ENCODE peak calls at places on chromosomes 16 and 17, in four cellular contexts. V is heart left ventricle, S is uterus, I is tibial nerve. C is an unnamed sample.

GRCh38 chr16:67833035-67833417 is 9.1 kb upstream of the THAP11 start:
- DNase-seq in V (no peak), S (no peak), I (no peak), C (no peak)

GRCh38 chr17:82902972-82903874 is 63.4 kb upstream of the ZNF750 start:
- DNase-seq in V (no peak), S (no peak), I (no peak), C (no peak)

GRCh38 chr16:11585460-11586374 is 1.0 kb downstream of the LITAF start:
- DNase-seq in V (no peak), S (peak; percentile 35), I (no peak), C (peak; percentile 72)

GRCh38 chr17:14730821-14731220 is 429.9 kb downstream of the HS3ST3B1 start:
- DNase-seq in V (no peak), S (no peak), I (no peak), C (no peak)

GRCh38 chr16:84562174-84562815 is 55.6 kb downstream of the COTL1 start:
- DNase-seq in V (no peak), S (no peak), I (no peak), C (no peak)

GRCh38 chr17:7552621-7553051 is 3.8 kb downstream of the TNFSF12 start:
- DNase-seq in V (no peak), S (no peak), I (peak; percentile 42), C (no peak)

GRCh38 chr16:29769507-29769906 is 8.5 kb upstream of the ZG16 start:
- DNase-seq in V (no peak), S (no peak), I (no peak), C (no peak)

GRCh38 chr16:30335598-30336474 is 19.3 kb downstream of the CD2BP2 start:
- DNase-seq in V (peak; percentile 32), S (no peak), I (no peak), C (no peak)

GRCh38 chr17:61474235-61474927 is 22.2 kb downstream of the TBX4 start:
- DNase-seq in V (no peak), S (peak; percentile 8), I (no peak), C (no peak)

GRCh38 chr16:51156836-51157235 is 5.8 kb upstream of the SALL1 start:
- DNase-seq in V (no peak), S (no peak), I (no peak), C (no peak)

GRCh38 chr16:25690563-25691143 is 1.1 kb upstream of the HS3ST4 start:
- DNase-seq in V (no peak), S (no peak), I (no peak), C (no peak)

GRCh38 chr16:1997591-1998359 is 8.0 kb downstream of the SYNGR3 start:
- DNase-seq in V (no peak), S (peak; percentile 50), I (no peak), C (no peak)

GRCh38 chr16:22323998-22324786 is 27.0 kb downstream of the POLR3E start:
- DNase-seq in V (no peak), S (no peak), I (no peak), C (no peak)

GRCh38 chr16:82181456-82182185 is 11.6 kb upstream of the MPHOSPH6 start:
- DNase-seq in V (no peak), S (no peak), I (no peak), C (no peak)

GRCh38 chr17:2398655-2399571 is 1.9 kb downstream of the MNT start:
- DNase-seq in V (peak; percentile 61), S (peak; percentile 74), I (no peak), C (no peak)

GRCh38 chr17:5694507-5694906 is 110.2 kb upstream of the NLRP1 start:
- DNase-seq in V (no peak), S (no peak), I (no peak), C (no peak)

GRCh38 chr17:15442316-15443185 is 24.9 kb downstream of the CDRT4 start:
- DNase-seq in V (no peak), S (no peak), I (no peak), C (no peak)

DNA sequence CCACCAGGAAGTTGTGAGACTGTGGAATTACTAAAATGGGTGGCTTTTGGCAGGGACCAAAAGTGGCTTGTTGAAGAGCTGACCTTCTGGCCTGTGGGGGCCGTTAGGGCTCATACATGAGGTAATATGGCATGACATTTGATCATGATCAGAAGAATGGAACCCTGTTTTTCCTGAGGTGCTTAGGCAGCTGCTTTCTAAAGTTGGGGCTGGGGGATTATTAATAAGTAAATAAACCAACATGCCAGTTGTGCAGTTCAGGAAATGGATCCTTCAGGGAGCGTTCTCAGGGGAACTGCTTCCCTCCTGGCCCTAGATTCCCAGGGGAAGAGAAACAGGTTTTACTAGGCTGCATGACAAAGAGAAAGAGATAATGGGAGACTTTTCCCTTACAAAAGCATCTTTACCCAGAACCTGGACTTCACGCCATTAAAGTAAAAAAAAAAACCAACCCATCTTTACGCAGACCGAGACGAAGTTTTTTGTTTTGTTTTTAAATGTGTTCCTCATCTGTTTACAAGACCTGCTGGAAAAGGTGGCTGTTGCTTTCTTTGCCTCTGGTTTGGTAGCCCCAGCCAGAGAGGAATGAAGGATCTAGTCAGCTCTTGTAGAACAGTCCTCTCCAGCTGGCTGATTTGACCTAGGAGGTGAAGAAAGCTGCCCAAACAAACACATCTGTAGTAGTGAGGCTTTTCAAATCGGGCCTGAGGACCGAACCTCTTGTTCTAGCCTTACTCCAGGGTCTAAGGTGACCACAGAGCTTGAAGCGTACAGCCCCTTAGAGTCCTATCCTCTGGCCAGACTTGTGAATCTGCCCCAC is 22.7 kb downstream of the YPEL2 start:
- DNase-seq in V (no peak), S (no peak), I (no peak), C (no peak)
- H3K4me1 ChIP-seq in V (peaks cover 51% of the 10 kb centered on the region), S (peaks cover 6% of the 10 kb centered on the region), I (peaks cover 100% of the 10 kb centered on the region), C (peaks cover 89% of the 10 kb centered on the region)

GRCh38 chr17:75840779-75841123 is 3.5 kb downstream of the UNC13D start:
- DNase-seq in V (no peak), S (no peak), I (no peak), C (no peak)

GRCh38 chr17:75837899-75838298 is 6.3 kb downstream of the UNC13D start:
- DNase-seq in V (no peak), S (no peak), I (no peak), C (no peak)

GRCh38 chr17:75838410-75838809 is 5.8 kb downstream of the UNC13D start:
- DNase-seq in V (no peak), S (no peak), I (no peak), C (no peak)

GRCh38 chr17:75842411-75842810 is 1.8 kb downstream of the UNC13D start:
- DNase-seq in V (no peak), S (no peak), I (no peak), C (no peak)

GRCh38 chr17:75839942-75840778 is 4.0 kb downstream of the UNC13D start:
- DNase-seq in V (no peak), S (no peak), I (no peak), C (no peak)
- H3K4me3 ChIP-seq in V (no peak overlapping the region), S (no peak overlapping the region), I (no peak overlapping the region), C (no peak overlapping the region)

GRCh38 chr17:48486557-48486956 is 44.3 kb downstream of the HOXB1 start:
- DNase-seq in V (no peak), S (no peak), I (no peak), C (no peak)
- H3K4me1 ChIP-seq in V (no peaks in the 10 kb centered on the region), S (no peaks in the 10 kb centered on the region), I (peaks cover 11% of the 10 kb centered on the region), C (no peaks in the 10 kb centered on the region)

GRCh38 chr17:78184868-78185267 is 2.0 kb downstream of the TK1 start:
- DNase-seq in V (no peak), S (no peak), I (no peak), C (no peak)
- H3K4me3 ChIP-seq in V (no peak overlapping the region), S (no peak overlapping the region), I (no peak overlapping the region), C (no peak overlapping the region)

DNA sequence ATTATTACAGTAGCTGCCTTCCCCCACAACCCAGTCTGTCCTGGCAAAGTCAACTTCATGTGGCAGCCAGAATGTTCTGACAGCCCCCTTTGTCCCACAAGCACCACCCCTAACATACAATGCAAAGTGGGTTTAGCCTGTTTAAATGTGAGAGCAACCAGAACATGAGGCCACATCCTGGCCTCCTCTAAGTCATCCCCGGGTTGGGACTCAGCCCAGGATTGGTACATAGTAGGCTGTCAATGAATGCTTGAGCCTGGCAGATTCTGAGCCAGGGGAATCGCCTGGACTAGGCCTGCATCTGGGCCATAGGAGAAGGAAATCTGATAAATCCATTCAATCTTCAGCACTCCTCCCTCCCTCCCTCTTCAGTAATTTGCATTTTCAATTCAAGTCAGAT is 4.3 kb upstream of the ITGA3 start:
- DNase-seq in V (no peak), S (no peak), I (no peak), C (no peak)
- H3K4me1 ChIP-seq in V (peaks cover 5% of the 10 kb centered on the region), S (peaks cover 4% of the 10 kb centered on the region), I (peaks cover 80% of the 10 kb centered on the region), C (no peaks in the 10 kb centered on the region)

GRCh38 chr17:38452719-38453118 is 24.5 kb downstream of the ARHGAP23 start:
- DNase-seq in V (no peak), S (no peak), I (no peak), C (no peak)
- H3K4me3 ChIP-seq in V (no peak overlapping the region), S (no peak overlapping the region), I (no peak overlapping the region), C (no peak overlapping the region)

DNA sequence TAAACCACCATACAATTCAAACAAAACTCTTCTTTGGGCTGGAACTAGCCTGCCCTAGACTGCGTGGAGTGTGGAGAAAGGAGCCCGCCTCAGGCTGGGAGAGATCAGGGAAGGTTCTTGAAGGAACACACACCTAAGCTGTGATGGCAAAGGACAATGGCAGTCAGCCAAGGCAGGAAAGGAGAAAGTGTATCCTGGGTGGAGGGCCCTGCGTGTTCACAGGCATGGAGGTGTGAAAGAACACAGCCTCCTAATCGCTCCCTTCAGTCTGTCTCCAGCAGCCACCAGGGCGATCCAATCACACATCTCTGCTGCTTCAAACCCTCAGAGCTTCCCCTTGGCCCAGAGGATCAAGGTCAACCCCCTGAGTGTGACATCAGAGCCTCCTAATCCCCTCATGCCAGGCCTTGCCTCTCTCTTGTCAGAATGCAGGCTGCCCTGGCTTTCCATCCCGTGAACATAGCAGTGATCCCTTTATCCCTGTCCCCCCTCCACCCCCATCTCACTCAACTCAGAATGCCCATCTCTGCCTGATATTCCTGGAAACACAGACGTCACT is 173.0 kb downstream of the KATNIP start:
- DNase-seq in V (no peak), S (no peak), I (no peak), C (no peak)
- H3K4me1 ChIP-seq in V (peaks cover 6% of the 10 kb centered on the region), S (no peaks in the 10 kb centered on the region), I (peaks cover 70% of the 10 kb centered on the region), C (peaks cover 35% of the 10 kb centered on the region)

GRCh38 chr17:19876524-19877161 is 8.9 kb upstream of the ULK2 start:
- DNase-seq in V (peak; percentile 79), S (no peak), I (peak; percentile 37), C (peak; percentile 70)

GRCh38 chr17:19877546-19877945 is 9.8 kb upstream of the ULK2 start:
- DNase-seq in V (no peak), S (no peak), I (no peak), C (no peak)

DNA sequence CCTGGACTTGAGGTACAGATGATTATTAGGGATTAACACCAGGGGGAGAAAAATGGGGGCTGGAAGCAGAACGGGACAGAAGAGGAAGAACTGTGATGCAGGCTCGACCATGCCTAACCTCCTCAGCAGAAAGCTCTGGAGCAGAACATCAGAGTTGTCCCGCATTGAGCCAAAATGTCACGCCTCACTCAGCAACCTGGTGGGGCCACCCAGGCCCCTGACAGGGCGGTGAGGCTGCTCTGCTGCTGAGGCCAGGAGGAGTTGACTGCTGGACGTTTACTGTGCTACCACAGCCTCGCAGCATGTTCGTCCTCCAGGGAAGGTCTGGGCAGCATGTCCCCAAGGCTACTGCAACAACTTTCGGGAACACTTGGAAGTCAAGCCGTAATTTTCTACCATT is 6.5 kb upstream of the ULK2 start:
- DNase-seq in V (no peak), S (no peak), I (no peak), C (no peak)
- H3K4me3 ChIP-seq in V (no peak overlapping the region), S (no peak overlapping the region), I (no peak overlapping the region), C (no peak overlapping the region)

GRCh38 chr17:80269405-80269807 is 8.8 kb downstream of the RNF213 start:
- DNase-seq in V (no peak), S (no peak), I (no peak), C (no peak)
- H3K4me1 ChIP-seq in V (no peaks in the 10 kb centered on the region), S (no peaks in the 10 kb centered on the region), I (peaks cover 20% of the 10 kb centered on the region), C (no peaks in the 10 kb centered on the region)

C was measured in right atrium auricular region.